ENCODE peak calls at places on chromosomes 5 and 9, in ten cellular contexts. Z, Y, H, X, G, T, E, U, F and I are unnamed samples.

GRCh38 chr9:70949239-70949638 is 172.2 kb downstream of the TRPM3 start:
- DNase-seq in Z (no peak), Y (no peak), H (no peak), X (no peak), G (no peak), T (no peak), E (no peak), U (no peak), F (no peak), I (no peak)

GRCh38 chr5:10860645-10861455 is 99.8 kb upstream of the DAP start:
- DNase-seq in Z (no peak), Y (no peak), H (no peak), X (no peak), G (peak), T (no peak), E (no peak), U (no peak), F (no peak), I (no peak)

GRCh38 chr5:135033866-135034185 is 202 bp downstream of the PITX1 start:
- DNase-seq in Z (no peak), Y (no peak), H (no peak), X (no peak), G (no peak), T (no peak), E (no peak), U (no peak), F (no peak), I (no peak)

GRCh38 chr9:95511952-95512750 is 4.6 kb downstream of the PTCH1 start:
- DNase-seq in Z (no peak), Y (peak), H (no peak), X (no peak), G (peak), T (no peak), E (no peak), U (no peak), F (no peak), I (no peak)

GRCh38 chr9:124015091-124015660 is 3.6 kb downstream of the LHX2 start:
- DNase-seq in Z (no peak), Y (no peak), H (no peak), X (no peak), G (no peak), T (no peak), E (no peak), U (peak), F (no peak), I (no peak)

GRCh38 chr5:177957241-177957640 is 38.8 kb downstream of the PROP1 start:
- DNase-seq in Z (no peak), Y (no peak), H (no peak), X (no peak), G (no peak), T (no peak), E (no peak), U (no peak), F (no peak), I (no peak)

GRCh38 chr5:74434124-74434899 is 206.2 kb downstream of the ENC1 start:
- DNase-seq in Z (no peak), Y (no peak), H (no peak), X (no peak), G (no peak), T (no peak), E (no peak), U (no peak), F (no peak), I (no peak)

GRCh38 chr5:74017112-74017511 is 391.1 kb downstream of the ARHGEF28 start:
- DNase-seq in Z (no peak), Y (no peak), H (no peak), X (no peak), G (no peak), T (peak), E (no peak), U (no peak), F (no peak), I (peak)

GRCh38 chr5:140591747-140592372 is 27.2 kb downstream of the SLC35A4 start:
- DNase-seq in Z (no peak), Y (no peak), H (no peak), X (no peak), G (no peak), T (no peak), E (no peak), U (no peak), F (no peak), I (peak)

GRCh38 chr9:116152390-116152789 is 1.2 kb upstream of the PAPPA start:
- DNase-seq in Z (no peak), Y (no peak), H (no peak), X (no peak), G (peak), T (no peak), E (no peak), U (no peak), F (no peak), I (no peak)

GRCh38 chr9:116151199-116151598 is 2.4 kb upstream of the PAPPA start:
- DNase-seq in Z (no peak), Y (no peak), H (no peak), X (no peak), G (no peak), T (no peak), E (no peak), U (no peak), F (no peak), I (no peak)

GRCh38 chr9:116147821-116148220 is 5.8 kb upstream of the PAPPA start:
- DNase-seq in Z (no peak), Y (peak), H (no peak), X (no peak), G (no peak), T (no peak), E (no peak), U (no peak), F (no peak), I (no peak)

GRCh38 chr9:116151966-116152381 is 1.6 kb upstream of the PAPPA start:
- DNase-seq in Z (no peak), Y (no peak), H (no peak), X (no peak), G (peak), T (no peak), E (no peak), U (no peak), F (no peak), I (no peak)

DNA sequence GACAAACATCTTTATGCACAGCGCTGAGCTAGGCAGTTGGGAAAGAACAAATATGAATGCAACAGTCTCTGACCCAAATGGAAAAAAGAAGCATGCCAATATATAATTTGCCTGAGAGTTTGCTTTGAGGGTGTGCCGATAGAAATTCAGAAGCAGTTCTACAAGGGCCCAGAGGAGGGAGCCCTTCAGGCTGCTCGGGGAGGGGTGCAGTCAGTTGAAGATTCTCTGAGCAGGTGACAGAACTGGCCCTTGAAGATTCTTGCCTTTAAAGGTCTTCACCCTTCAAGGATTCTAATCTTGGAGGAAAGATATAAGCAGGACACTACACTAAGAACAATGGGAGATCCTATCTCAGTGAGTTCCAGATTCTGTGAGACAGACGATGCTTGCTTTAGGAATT is 3.7 kb upstream of the PAPPA start:
- DNase-seq in Z (no peak), Y (peak), H (no peak), X (no peak), G (peak), T (no peak), E (no peak), U (no peak), F (no peak), I (no peak)
- TF ChIP-seq CTCF in Z (no peak), Y (peak), H (no peak), X (peak), G (peak), T (peak), E (peak), U (peak), F (peak), I (peak)

GRCh38 chr9:128011071-128011817 is 30.5 kb upstream of the EEIG1 start:
- DNase-seq in Z (no peak), Y (no peak), H (no peak), X (no peak), G (no peak), T (no peak), E (peak), U (peak), F (no peak), I (no peak)
- H3K27ac ChIP-seq in Z (no peak), Y (no peak), H (no peak), X (no peak), G (no peak), T (no peak), E (no peak), U (peak), F (no peak), I (no peak)

DNA sequence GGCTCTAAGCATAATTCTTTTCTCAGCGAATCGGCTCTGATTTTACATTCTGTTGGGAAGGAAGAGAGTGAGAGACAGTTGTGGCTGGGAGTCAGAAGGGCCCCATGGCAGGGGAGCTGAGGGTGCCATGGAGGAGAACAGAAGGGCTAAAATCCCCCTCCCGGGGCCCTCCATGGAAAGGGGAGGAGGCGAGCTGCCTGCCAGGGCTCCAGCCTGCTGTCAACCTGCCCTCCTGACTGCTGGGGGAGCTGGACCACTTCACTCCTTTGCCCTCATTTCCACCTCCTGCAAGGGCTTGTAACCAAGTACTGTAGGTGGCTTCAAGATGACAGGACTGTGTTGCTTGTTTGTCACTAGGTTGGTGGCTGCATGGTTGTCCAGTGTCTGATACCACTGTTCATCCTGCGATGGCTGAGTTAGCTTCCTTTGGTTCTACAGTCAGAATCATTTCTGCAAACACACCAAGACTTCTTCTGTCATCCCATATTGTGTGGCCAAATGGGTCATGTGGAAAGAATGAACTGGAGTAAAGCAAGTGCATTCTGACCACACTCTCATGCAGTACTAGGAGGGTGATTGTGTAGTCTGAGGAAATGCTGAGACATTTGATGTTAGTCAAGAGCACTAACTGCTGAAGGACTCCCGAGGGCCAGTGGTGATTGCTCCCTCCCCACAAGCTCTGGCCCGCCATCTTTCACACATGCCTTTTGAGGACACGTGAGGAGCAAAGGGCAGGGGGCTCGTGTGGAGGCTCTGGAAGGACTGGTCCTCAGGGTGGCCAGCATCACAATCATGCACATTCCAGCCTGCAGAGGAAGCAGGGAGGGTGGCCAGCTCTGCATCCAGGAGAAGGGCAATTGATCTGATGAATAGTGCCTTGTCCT is 307.2 kb downstream of the GADD45G start:
- DNase-seq in Z (no peak), Y (peak), H (no peak), X (peak), G (no peak), T (no peak), E (no peak), U (no peak), F (no peak), I (no peak)
- TF ChIP-seq CTCF in Z (no peak), Y (peak), H (no peak), X (no peak), G (no peak), T (no peak), E (no peak), U (no peak), F (no peak), I (no peak)

DNA sequence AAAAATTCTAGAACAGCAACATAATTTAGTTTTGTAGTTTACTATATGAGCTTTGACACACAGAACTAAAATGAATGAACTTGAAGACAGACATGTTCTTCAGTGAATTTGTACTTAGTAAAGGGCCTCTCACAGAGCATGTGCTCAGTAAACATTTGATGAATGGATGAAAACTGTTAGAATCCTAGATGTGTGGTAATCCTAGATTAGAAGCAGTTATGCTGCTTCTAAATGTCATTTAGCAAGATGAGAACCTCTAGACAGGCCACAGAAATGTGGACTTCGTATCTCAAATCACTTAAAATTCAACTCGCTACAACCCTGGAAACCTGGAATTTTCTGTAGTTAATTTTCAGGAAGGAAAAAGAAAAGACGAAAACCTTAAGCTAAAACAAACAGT is 8.5 kb downstream of the GOLPH3 start:
- DNase-seq in Z (no peak), Y (no peak), H (no peak), X (no peak), G (no peak), T (no peak), E (no peak), U (no peak), F (no peak), I (no peak)
- H3K27ac ChIP-seq in Z (no peak), Y (peak), H (no peak), X (no peak), G (no peak), T (no peak), E (peak), U (peak), F (peak), I (no peak)